ENCODE peak calls at places on chromosomes 16 and 17, in nine cellular contexts. E is K562, S is tibial nerve, D is AG04449, R is AG10803, N is ascending aorta, Q is GM13976, V is PC-9, J is activated B cell treated with CpG ODN at 0.5 μM for 24 hours. H is an unnamed sample.

GRCh38 chr17:78273813-78274212 is 42.4 kb downstream of the TMEM235 start:
- DNase-seq in S (no peak), R (no peak), V (no peak), Q (no peak), D (no peak), E (no peak), N (no peak), J (no peak), H (no peak)

GRCh38 chr17:28563475-28563874 is 7.8 kb downstream of the PIGS start:
- DNase-seq in V (peak), Q (no peak), D (peak), R (peak), J (no peak), E (no peak), N (no peak), S (no peak), H (no peak)

GRCh38 chr16:4505356-4506153 is 29.4 kb downstream of the HMOX2 start:
- DNase-seq in E (no peak), V (no peak), N (no peak), J (peak), R (no peak), D (no peak), S (no peak), Q (peak), H (peak)

GRCh38 chr16:86881118-86881510 is 302.8 kb downstream of the FOXL1 start:
- DNase-seq in S (no peak), E (no peak), V (no peak), J (no peak), Q (no peak), N (no peak), R (no peak), D (no peak), H (no peak)

GRCh38 chr16:3400779-3401688 is at the start of the genes ZNF174 and ZSCAN32:
- DNase-seq in S (peak), J (peak), N (peak), R (peak), E (peak), D (peak), Q (peak), V (peak), H (peak)

GRCh38 chr16:57244463-57244766 is 644 bp upstream of the ARL2BP start:
- DNase-seq in Q (no peak), V (no peak), D (no peak), E (no peak), N (no peak), S (no peak), R (no peak), J (no peak), H (no peak)

GRCh38 chr17:27283057-27283456 is 10.9 kb upstream of the WSB1 start:
- DNase-seq in E (no peak), N (no peak), J (no peak), V (no peak), S (no peak), Q (no peak), R (no peak), D (no peak), H (no peak)

GRCh38 chr17:74775409-74776043 is 619 bp downstream of the NAT9 start:
- DNase-seq in E (no peak), Q (no peak), N (no peak), D (no peak), V (no peak), R (no peak), J (no peak), S (no peak), H (no peak)

GRCh38 chr16:11992594-11993524 is 16.3 kb downstream of the SNX29 start:
- DNase-seq in E (no peak), Q (no peak), S (no peak), V (no peak), N (no peak), R (no peak), D (no peak), J (no peak), H (no peak)

GRCh38 chr16:57469917-57470470 is 7.5 kb downstream of the POLR2C start:
- DNase-seq in J (no peak), N (peak), E (no peak), D (no peak), V (no peak), R (no peak), S (no peak), Q (no peak), H (no peak)

GRCh38 chr16:87325480-87325879 is 8.3 kb upstream of the C16orf95 start:
- DNase-seq in E (no peak), R (peak), N (peak), D (no peak), Q (no peak), V (no peak), S (no peak), J (no peak), H (no peak)

GRCh38 chr17:43791589-43791988 is 11.4 kb downstream of the CFAP97D1 start:
- DNase-seq in V (peak), S (no peak), E (peak), D (no peak), N (no peak), J (no peak), Q (no peak), R (peak), H (no peak)

GRCh38 chr17:42288985-42289862 is 926 bp downstream of the STAT5A start:
- DNase-seq in D (no peak), R (no peak), E (peak), N (peak), J (peak), Q (peak), S (peak), V (no peak), H (no peak)

GRCh38 chr16:85621698-85622433 is 8.7 kb downstream of the GSE1 start:
- DNase-seq in S (no peak), D (no peak), R (no peak), N (no peak), V (peak), Q (no peak), J (no peak), E (no peak), H (no peak)

GRCh38 chr16:47431960-47432359 is 28.9 kb downstream of the ITFG1 start:
- DNase-seq in J (no peak), V (no peak), S (no peak), N (no peak), D (no peak), R (no peak), E (no peak), Q (no peak), H (no peak)

GRCh38 chr16:48014349-48015135 is 141.3 kb downstream of the ABCC12 start:
- DNase-seq in J (no peak), N (no peak), R (no peak), D (no peak), S (no peak), Q (no peak), E (no peak), V (peak), H (no peak)

GRCh38 chr17:75774988-75775668 is 9.5 kb upstream of the UNK start:
- DNase-seq in J (no peak), N (peak), Q (no peak), V (peak), E (no peak), S (peak), R (peak), D (no peak), H (peak)

GRCh38 chr17:9004132-9004960 is 17.0 kb upstream of the NTN1 start:
- DNase-seq in R (no peak), N (peak), E (no peak), S (no peak), D (no peak), V (no peak), Q (no peak), J (no peak), H (no peak)

GRCh38 chr17:39775075-39775474 is 37.3 kb downstream of the GRB7 start:
- DNase-seq in J (no peak), R (no peak), V (no peak), D (no peak), Q (no peak), E (no peak), S (no peak), N (no peak), H (no peak)

GRCh38 chr16:88289549-88290344 is 93.0 kb upstream of the ZNF469 start:
- DNase-seq in J (no peak), E (no peak), N (no peak), V (no peak), S (no peak), Q (no peak), R (peak), D (no peak), H (no peak)

GRCh38 chr17:17792143-17792550 is 44.6 kb downstream of the SREBF1 start:
- DNase-seq in D (no peak), V (no peak), Q (no peak), J (no peak), S (no peak), N (no peak), R (no peak), E (no peak), H (no peak)

GRCh38 chr17:50830994-50831393 is 4.4 kb upstream of the WFIKKN2 start:
- DNase-seq in V (no peak), D (no peak), R (no peak), Q (no peak), N (no peak), J (no peak), E (no peak), S (no peak), H (no peak)

GRCh38 chr17:47990962-47991731 is 20.2 kb downstream of the CDK5RAP3 start:
- DNase-seq in E (no peak), R (peak), N (no peak), V (no peak), J (no peak), D (no peak), Q (no peak), S (no peak), H (no peak)

GRCh38 chr17:69916761-69917160 is 158.3 kb upstream of the KCNJ16 start:
- DNase-seq in S (no peak), D (no peak), Q (no peak), E (no peak), N (no peak), R (peak), V (no peak), J (no peak), H (no peak)

GRCh38 chr17:69909389-69909788 is 165.6 kb upstream of the KCNJ16 start:
- DNase-seq in R (peak), V (no peak), D (no peak), E (no peak), J (no peak), N (no peak), Q (no peak), S (no peak), H (no peak)

GRCh38 chr17:69908599-69909368 is 166.2 kb upstream of the KCNJ16 start:
- DNase-seq in N (no peak), J (no peak), S (no peak), Q (no peak), V (no peak), R (peak), E (no peak), D (no peak), H (no peak)

GRCh38 chr17:69912819-69913218 is 162.2 kb upstream of the KCNJ16 start:
- DNase-seq in Q (no peak), R (no peak), S (no peak), E (no peak), D (no peak), N (no peak), J (no peak), V (no peak), H (no peak)

GRCh38 chr17:69913241-69914015 is 161.6 kb upstream of the KCNJ16 start:
- DNase-seq in S (no peak), R (peak), Q (no peak), E (no peak), D (no peak), J (no peak), N (no peak), V (no peak), H (no peak)
- TF ChIP-seq CTCF in S (no peak), R (peak), Q (no peak), E (no peak), D (no peak), J (no peak), N (no peak), V (no peak), H (no peak)

GRCh38 chr17:81345211-81346089 is 49.8 kb upstream of the BAHCC1 start:
- DNase-seq in J (peak), Q (peak), V (peak), R (peak), S (peak), N (peak), D (no peak), E (peak), H (peak)
- TF ChIP-seq CTCF in J (no peak), Q (no peak), V (no peak), R (peak), S (peak), N (peak), D (peak), E (peak), H (no peak)

DNA sequence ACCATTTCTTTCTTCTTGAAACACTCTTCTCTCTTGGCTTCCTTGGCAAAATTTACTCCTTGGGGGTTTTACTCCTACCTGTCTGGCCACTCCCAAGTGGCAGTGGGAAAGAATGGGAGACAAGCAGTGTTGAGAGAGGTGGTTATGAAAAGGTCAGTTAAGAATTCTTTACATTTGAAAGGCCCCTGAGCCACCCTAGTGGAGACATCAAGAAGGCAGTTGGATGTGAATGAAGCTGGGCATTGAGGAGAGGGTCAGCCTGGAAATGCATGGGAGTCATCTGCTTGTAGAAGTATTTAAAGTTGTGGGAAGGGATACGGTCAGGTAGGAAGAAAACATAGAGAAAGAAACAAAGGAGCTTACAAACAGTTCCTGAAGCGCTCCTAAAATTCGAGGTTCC is 42.3 kb upstream of the CCNF start:
- DNase-seq in Q (no peak), R (no peak), V (no peak), N (no peak), J (no peak), D (no peak), E (no peak), S (no peak), H (no peak)
- TF ChIP-seq CTCF in Q (no peak), R (no peak), V (peak), N (no peak), J (no peak), D (peak), E (peak), S (no peak), H (no peak)

GRCh38 chr17:64773836-64774761 is 112.0 kb upstream of the SMURF2 start:
- DNase-seq in D (no peak), N (peak), E (peak), R (peak), Q (peak), S (no peak), V (peak), J (no peak), H (no peak)
- TF ChIP-seq CTCF in D (peak), N (no peak), E (peak), R (peak), Q (no peak), S (no peak), V (peak), J (no peak), H (no peak)

GRCh38 chr16:67842509-67843342 is 606 bp downstream of the THAP11 start:
- DNase-seq in E (no peak), R (peak), D (no peak), V (no peak), S (no peak), N (peak), Q (peak), J (no peak), H (peak)
- TF ChIP-seq CTCF in E (peak), R (peak), D (peak), V (no peak), S (no peak), N (no peak), Q (peak), J (no peak), H (no peak)

GRCh38 chr16:71214771-71215381 is 15.6 kb downstream of the HYDIN start:
- DNase-seq in S (no peak), D (no peak), N (no peak), J (no peak), R (no peak), E (no peak), V (no peak), Q (no peak), H (no peak)
- TF ChIP-seq CTCF in S (no peak), D (no peak), N (no peak), J (no peak), R (peak), E (no peak), V (no peak), Q (no peak), H (peak)